ENCODE peak calls at places on chromosomes 16 and 17, in seven cellular contexts. One of them, this sample, is unnamed.

GRCh38 chr16:71311553-71312158 is 22.5 kb upstream of the CMTR2 start:
- DNase-seq in stomach: no peak
- DNase-seq in globus pallidus: peak; percentile 14
- DNase-seq in stimulated activated CD4-positive, alpha-beta T cell treated with anti-CD3 and anti-CD28 coated beads, Interleukin-4, amount 100 ng/mL, for 1 hour: no peak
- DNase-seq in B cell: no peak
- DNase-seq in NCI-H510A: no peak
- DNase-seq in Daoy: peak; percentile 19
- DNase-seq in this sample: peak; percentile 39

GRCh38 chr16:86030116-86030515 is 131.2 kb downstream of the IRF8 start:
- DNase-seq in stomach: no peak
- DNase-seq in globus pallidus: no peak
- DNase-seq in stimulated activated CD4-positive, alpha-beta T cell treated with anti-CD3 and anti-CD28 coated beads, Interleukin-4, amount 100 ng/mL, for 1 hour: no peak
- DNase-seq in B cell: no peak
- DNase-seq in NCI-H510A: no peak
- DNase-seq in Daoy: no peak
- DNase-seq in this sample: no peak

GRCh38 chr17:60641810-60642220 is 35.8 kb upstream of the BCAS3 start:
- DNase-seq in stomach: peak; percentile 63
- DNase-seq in globus pallidus: peak; percentile 90
- DNase-seq in stimulated activated CD4-positive, alpha-beta T cell treated with anti-CD3 and anti-CD28 coated beads, Interleukin-4, amount 100 ng/mL, for 1 hour: peak; percentile 8
- DNase-seq in B cell: peak; percentile 51
- DNase-seq in NCI-H510A: peak; percentile 68
- DNase-seq in Daoy: peak; percentile 58
- DNase-seq in this sample: peak; percentile 42

GRCh38 chr17:75950421-75950820 is 9.6 kb upstream of the FBF1 start:
- DNase-seq in stomach: no peak
- DNase-seq in globus pallidus: no peak
- DNase-seq in stimulated activated CD4-positive, alpha-beta T cell treated with anti-CD3 and anti-CD28 coated beads, Interleukin-4, amount 100 ng/mL, for 1 hour: no peak
- DNase-seq in B cell: no peak
- DNase-seq in NCI-H510A: no peak
- DNase-seq in Daoy: no peak
- DNase-seq in this sample: no peak

GRCh38 chr16:70747703-70748631 is 53.0 kb downstream of the VAC14 start:
- DNase-seq in stomach: no peak
- DNase-seq in globus pallidus: no peak
- DNase-seq in stimulated activated CD4-positive, alpha-beta T cell treated with anti-CD3 and anti-CD28 coated beads, Interleukin-4, amount 100 ng/mL, for 1 hour: no peak
- DNase-seq in B cell: no peak
- DNase-seq in NCI-H510A: no peak
- DNase-seq in Daoy: no peak
- DNase-seq in this sample: no peak

GRCh38 chr17:1604831-1605528 is 23.7 kb downstream of the SLC43A2 start:
- DNase-seq in stomach: peak; percentile 33
- DNase-seq in globus pallidus: no peak
- DNase-seq in stimulated activated CD4-positive, alpha-beta T cell treated with anti-CD3 and anti-CD28 coated beads, Interleukin-4, amount 100 ng/mL, for 1 hour: no peak
- DNase-seq in B cell: no peak
- DNase-seq in NCI-H510A: no peak
- DNase-seq in Daoy: no peak
- DNase-seq in this sample: no peak

GRCh38 chr17:64083571-64084085 is 46.3 kb downstream of the ERN1 start:
- DNase-seq in stomach: no peak
- DNase-seq in globus pallidus: no peak
- DNase-seq in stimulated activated CD4-positive, alpha-beta T cell treated with anti-CD3 and anti-CD28 coated beads, Interleukin-4, amount 100 ng/mL, for 1 hour: no peak
- DNase-seq in B cell: no peak
- DNase-seq in NCI-H510A: no peak
- DNase-seq in Daoy: no peak
- DNase-seq in this sample: no peak

GRCh38 chr17:78664476-78665384 is 87.5 kb upstream of the DNAH17 start:
- DNase-seq in stomach: no peak
- DNase-seq in globus pallidus: no peak
- DNase-seq in stimulated activated CD4-positive, alpha-beta T cell treated with anti-CD3 and anti-CD28 coated beads, Interleukin-4, amount 100 ng/mL, for 1 hour: no peak
- DNase-seq in B cell: no peak
- DNase-seq in NCI-H510A: no peak
- DNase-seq in Daoy: no peak
- DNase-seq in this sample: no peak

GRCh38 chr16:21001262-21001661 is 100.7 kb downstream of the LYRM1 start:
- DNase-seq in stomach: no peak
- DNase-seq in globus pallidus: peak; percentile 2
- DNase-seq in stimulated activated CD4-positive, alpha-beta T cell treated with anti-CD3 and anti-CD28 coated beads, Interleukin-4, amount 100 ng/mL, for 1 hour: peak; percentile 3
- DNase-seq in B cell: no peak
- DNase-seq in NCI-H510A: no peak
- DNase-seq in Daoy: peak; percentile 29
- DNase-seq in this sample: peak; percentile 31

GRCh38 chr16:85228970-85229430 is 116.7 kb upstream of the CIBAR2 start:
- DNase-seq in stomach: no peak
- DNase-seq in globus pallidus: no peak
- DNase-seq in stimulated activated CD4-positive, alpha-beta T cell treated with anti-CD3 and anti-CD28 coated beads, Interleukin-4, amount 100 ng/mL, for 1 hour: no peak
- DNase-seq in B cell: no peak
- DNase-seq in NCI-H510A: no peak
- DNase-seq in Daoy: no peak
- DNase-seq in this sample: no peak

GRCh38 chr16:785563-786535 is 2.3 kb downstream of the RPUSD1 start:
- DNase-seq in stomach: peak; percentile 82
- DNase-seq in globus pallidus: peak; percentile 26
- DNase-seq in stimulated activated CD4-positive, alpha-beta T cell treated with anti-CD3 and anti-CD28 coated beads, Interleukin-4, amount 100 ng/mL, for 1 hour: peak; percentile 79
- DNase-seq in B cell: peak; percentile 65
- DNase-seq in NCI-H510A: no peak
- DNase-seq in Daoy: peak; percentile 62
- DNase-seq in this sample: peak; percentile 86

GRCh38 chr17:34351041-34351575 is 5.2 kb upstream of the CCL13 start:
- DNase-seq in stomach: no peak
- DNase-seq in globus pallidus: no peak
- DNase-seq in stimulated activated CD4-positive, alpha-beta T cell treated with anti-CD3 and anti-CD28 coated beads, Interleukin-4, amount 100 ng/mL, for 1 hour: no peak
- DNase-seq in B cell: no peak
- DNase-seq in NCI-H510A: no peak
- DNase-seq in Daoy: no peak
- DNase-seq in this sample: no peak

GRCh38 chr17:8153957-8154607 is 1.9 kb upstream of the PER1 start:
- DNase-seq in stomach: peak; percentile 100
- DNase-seq in globus pallidus: peak; percentile 95
- DNase-seq in stimulated activated CD4-positive, alpha-beta T cell treated with anti-CD3 and anti-CD28 coated beads, Interleukin-4, amount 100 ng/mL, for 1 hour: peak; percentile 82
- DNase-seq in B cell: peak; percentile 79
- DNase-seq in NCI-H510A: peak; percentile 50
- DNase-seq in Daoy: peak; percentile 97
- DNase-seq in this sample: peak; percentile 72

GRCh38 chr16:12341966-12342365 is 365.4 kb downstream of the SNX29 start:
- DNase-seq in stomach: no peak
- DNase-seq in globus pallidus: no peak
- DNase-seq in stimulated activated CD4-positive, alpha-beta T cell treated with anti-CD3 and anti-CD28 coated beads, Interleukin-4, amount 100 ng/mL, for 1 hour: no peak
- DNase-seq in B cell: peak; percentile 5
- DNase-seq in NCI-H510A: no peak
- DNase-seq in Daoy: peak; percentile 17
- DNase-seq in this sample: no peak

GRCh38 chr17:64063766-64064224 is 43.4 kb upstream of the ICAM2 start:
- DNase-seq in stomach: peak; percentile 85
- DNase-seq in globus pallidus: no peak
- DNase-seq in stimulated activated CD4-positive, alpha-beta T cell treated with anti-CD3 and anti-CD28 coated beads, Interleukin-4, amount 100 ng/mL, for 1 hour: peak; percentile 64
- DNase-seq in B cell: peak; percentile 41
- DNase-seq in NCI-H510A: peak; percentile 60
- DNase-seq in Daoy: peak; percentile 39
- DNase-seq in this sample: peak; percentile 39

GRCh38 chr17:35846055-35846809 is 22.5 kb downstream of the HEATR9 start:
- DNase-seq in stomach: no peak
- DNase-seq in globus pallidus: no peak
- DNase-seq in stimulated activated CD4-positive, alpha-beta T cell treated with anti-CD3 and anti-CD28 coated beads, Interleukin-4, amount 100 ng/mL, for 1 hour: no peak
- DNase-seq in B cell: no peak
- DNase-seq in NCI-H510A: no peak
- DNase-seq in Daoy: no peak
- DNase-seq in this sample: no peak

GRCh38 chr17:63974594-63975192 is 2.0 kb upstream of the SCN4A start:
- DNase-seq in stomach: no peak
- DNase-seq in globus pallidus: no peak
- DNase-seq in stimulated activated CD4-positive, alpha-beta T cell treated with anti-CD3 and anti-CD28 coated beads, Interleukin-4, amount 100 ng/mL, for 1 hour: no peak
- DNase-seq in B cell: no peak
- DNase-seq in NCI-H510A: no peak
- DNase-seq in Daoy: peak; percentile 88
- DNase-seq in this sample: no peak

GRCh38 chr17:64455993-64456885 is 7.3 kb downstream of the MILR1 start:
- DNase-seq in stomach: no peak
- DNase-seq in globus pallidus: peak; percentile 15
- DNase-seq in stimulated activated CD4-positive, alpha-beta T cell treated with anti-CD3 and anti-CD28 coated beads, Interleukin-4, amount 100 ng/mL, for 1 hour: no peak
- DNase-seq in B cell: no peak
- DNase-seq in NCI-H510A: no peak
- DNase-seq in Daoy: no peak
- DNase-seq in this sample: peak; percentile 57

GRCh38 chr17:56676807-56677206 is 83.3 kb downstream of the NOG start:
- DNase-seq in stomach: no peak
- DNase-seq in globus pallidus: no peak
- DNase-seq in stimulated activated CD4-positive, alpha-beta T cell treated with anti-CD3 and anti-CD28 coated beads, Interleukin-4, amount 100 ng/mL, for 1 hour: no peak
- DNase-seq in B cell: no peak
- DNase-seq in NCI-H510A: no peak
- DNase-seq in Daoy: no peak
- DNase-seq in this sample: no peak

GRCh38 chr17:557371-557770 is 157.3 kb downstream of the VPS53 start:
- DNase-seq in stomach: no peak
- DNase-seq in globus pallidus: no peak
- DNase-seq in stimulated activated CD4-positive, alpha-beta T cell treated with anti-CD3 and anti-CD28 coated beads, Interleukin-4, amount 100 ng/mL, for 1 hour: no peak
- DNase-seq in B cell: no peak
- DNase-seq in NCI-H510A: no peak
- DNase-seq in Daoy: no peak
- DNase-seq in this sample: no peak

GRCh38 chr16:26169451-26169850 is 477.7 kb downstream of the HS3ST4 start:
- DNase-seq in stomach: no peak
- DNase-seq in globus pallidus: no peak
- DNase-seq in stimulated activated CD4-positive, alpha-beta T cell treated with anti-CD3 and anti-CD28 coated beads, Interleukin-4, amount 100 ng/mL, for 1 hour: no peak
- DNase-seq in B cell: no peak
- DNase-seq in NCI-H510A: no peak
- DNase-seq in Daoy: no peak
- DNase-seq in this sample: no peak